ENCODE peak calls at places on chromosomes 16 and 17, in seven cellular contexts. C is H9, B is IMR-90, J is mesendoderm, T is H1, N is trophoblast cell, S is mesenchymal stem cell. M is an unnamed sample. For H3K4me1, the result is how much of the 10 kb centered on the place peaks cover.

GRCh38 chr17:41455236-41455635 is 11.9 kb downstream of the KRT32 start:
- DNase-seq in C (no peak), B (no peak), J (no peak), T (no peak), N (no peak), S (no peak), M (no peak)

GRCh38 chr16:60991886-60992285 is 1044.4 kb downstream of the CDH8 start:
- DNase-seq in C (no peak), B (no peak), J (peak), T (no peak), N (no peak), S (no peak), M (no peak)

GRCh38 chr17:3558603-3559269 is 1.1 kb upstream of the TRPV3 start:
- DNase-seq in C (peak), B (peak), J (no peak), T (no peak), N (peak), S (peak), M (no peak)

GRCh38 chr17:63698381-63698885 is 1.5 kb downstream of the LIMD2 start:
- DNase-seq in C (no peak), B (no peak), J (no peak), T (no peak), N (no peak), S (no peak), M (no peak)

GRCh38 chr16:66924527-66925321 is 611 bp downstream of the RRAD start:
- DNase-seq in C (peak), B (no peak), J (peak), T (no peak), N (peak), S (peak), M (peak)

GRCh38 chr16:68384293-68385255 is 63.7 kb downstream of the SMPD3 start:
- DNase-seq in C (peak), B (no peak), J (no peak), T (no peak), N (no peak), S (no peak), M (no peak)

GRCh38 chr17:34378664-34379101 is 15.7 kb upstream of the CCL1 start:
- DNase-seq in C (no peak), B (no peak), J (no peak), T (no peak), N (no peak), S (no peak), M (no peak)

GRCh38 chr16:3021449-3022207 is 1.5 kb downstream of the TNFRSF12A start:
- DNase-seq in C (peak), B (peak), J (peak), T (peak), N (peak), S (peak), M (peak)

GRCh38 chr16:82008957-82009592 is 2.2 kb downstream of the SDR42E1 start:
- DNase-seq in C (no peak), B (no peak), J (no peak), T (no peak), N (no peak), S (no peak), M (no peak)

GRCh38 chr16:4319454-4319853 is 3.6 kb downstream of the GLIS2 start:
- DNase-seq in C (no peak), B (no peak), J (no peak), T (no peak), N (no peak), S (no peak), M (no peak)

GRCh38 chr16:64872101-64872500 is 249.8 kb downstream of the CDH11 start:
- DNase-seq in C (no peak), B (peak), J (no peak), T (no peak), N (no peak), S (no peak), M (no peak)

GRCh38 chr17:78958556-78959191 is 21.0 kb downstream of the LGALS3BP start:
- DNase-seq in C (peak), B (no peak), J (no peak), T (no peak), N (peak), S (no peak), M (no peak)

GRCh38 chr17:39116224-39116623 is 35.2 kb downstream of the PLXDC1 start:
- DNase-seq in C (no peak), B (no peak), J (no peak), T (no peak), N (no peak), S (no peak), M (no peak)

GRCh38 chr16:87723224-87723619 is 42.6 kb downstream of the KLHDC4 start:
- DNase-seq in C (no peak), B (peak), J (no peak), T (no peak), N (peak), S (peak), M (no peak)

GRCh38 chr17:76673729-76674128 is 30.2 kb upstream of the ST6GALNAC1 start:
- DNase-seq in C (no peak), B (no peak), J (no peak), T (no peak), N (no peak), S (no peak), M (no peak)

GRCh38 chr16:47037396-47037745 is 63.9 kb upstream of the DNAJA2 start:
- DNase-seq in C (peak), B (no peak), J (no peak), T (no peak), N (no peak), S (no peak), M (no peak)

GRCh38 chr17:38322156-38322779 is 21.5 kb downstream of the GPR179 start:
- DNase-seq in C (peak), B (peak), J (peak), T (no peak), N (peak), S (peak), M (peak)

GRCh38 chr17:7043544-7044268 is at the start of gene SLC16A11:
- DNase-seq in C (no peak), B (peak), J (no peak), T (no peak), N (no peak), S (no peak), M (no peak)

GRCh38 chr17:62781826-62782225 is 26.3 kb downstream of the MARCHF10 start:
- DNase-seq in C (peak), B (peak), J (no peak), T (no peak), N (no peak), S (peak), M (no peak)

GRCh38 chr17:41802961-41803682 is 8.6 kb downstream of the P3H4 start:
- DNase-seq in C (no peak), B (no peak), J (no peak), T (no peak), N (no peak), S (no peak), M (no peak)

DNA sequence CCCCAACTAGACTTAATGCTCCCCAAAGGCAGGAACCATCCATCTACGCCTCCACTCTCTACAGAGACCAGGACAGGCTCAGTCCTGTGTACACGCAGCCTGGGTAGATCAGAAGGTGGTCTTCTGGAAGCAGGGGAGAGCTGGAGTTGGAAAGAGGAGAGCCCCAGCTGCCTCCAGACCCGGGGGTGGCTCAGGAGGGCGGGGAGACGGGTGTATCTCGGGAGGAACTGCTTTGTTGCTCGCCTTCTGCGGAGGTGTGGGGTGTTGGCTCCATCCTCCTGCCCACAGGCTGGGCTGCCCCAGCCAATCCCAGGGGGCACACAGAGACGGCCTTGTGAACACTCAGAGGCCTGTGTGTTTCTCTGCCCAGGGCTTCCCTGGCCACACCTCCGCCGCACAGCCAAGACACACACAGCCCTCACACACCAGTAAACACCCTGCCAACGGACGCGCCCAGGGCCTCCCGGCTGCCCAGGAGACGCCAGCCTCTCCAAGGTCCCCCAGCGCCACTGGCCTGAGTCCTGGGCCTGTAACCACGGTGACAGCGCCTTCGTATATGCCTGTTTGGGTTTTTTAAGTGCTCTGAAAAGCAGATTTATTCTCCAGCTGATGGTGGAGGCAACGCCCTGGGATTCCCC is 143.4 kb upstream of the CDC42EP4 start:
- DNase-seq in C (no peak), B (no peak), J (no peak), T (no peak), N (no peak), S (no peak), M (no peak)
- H2BK120ac ChIP-seq in C (no peak), B (no peak), J (no peak), T (no peak), N (no peak), S (no peak), M (no peak)

GRCh38 chr17:46147167-46147749 is 46.0 kb downstream of the KANSL1 start:
- DNase-seq in C (no peak), B (no peak), J (no peak), T (no peak), N (no peak), S (no peak), M (no peak)

GRCh38 chr17:46144246-46144645 is 49.0 kb downstream of the KANSL1 start:
- DNase-seq in C (no peak), B (no peak), J (no peak), T (no peak), N (no peak), S (no peak), M (no peak)

GRCh38 chr17:46151762-46152161 is 41.5 kb downstream of the KANSL1 start:
- DNase-seq in C (no peak), B (peak), J (no peak), T (no peak), N (no peak), S (no peak), M (no peak)

GRCh38 chr17:46150216-46150963 is 42.8 kb downstream of the KANSL1 start:
- DNase-seq in C (no peak), B (no peak), J (no peak), T (no peak), N (no peak), S (no peak), M (no peak)

GRCh38 chr17:46148247-46148646 is 45.0 kb downstream of the KANSL1 start:
- DNase-seq in C (no peak), B (no peak), J (no peak), T (no peak), N (no peak), S (no peak), M (no peak)
- H3K4me1 ChIP-seq in C (under half), B (under half), J (under half), T (under half), N (under half), S (under half), M (under half)

GRCh38 chr16:28318042-28318597 is 25.8 kb downstream of the SBK1 start:
- DNase-seq in C (no peak), B (no peak), J (no peak), T (no peak), N (no peak), S (no peak), M (no peak)
- H2BK120ac ChIP-seq in C (no peak), B (no peak), J (no peak), T (no peak), N (no peak), S (no peak), M (no peak)

GRCh38 chr17:29619251-29619650 is 3.5 kb downstream of the CORO6 start:
- DNase-seq in C (peak), B (peak), J (peak), T (no peak), N (no peak), S (peak), M (no peak)

GRCh38 chr17:29622337-29623282 is at the start of gene CORO6:
- DNase-seq in C (peak), B (peak), J (peak), T (no peak), N (peak), S (peak), M (peak)

GRCh38 chr17:29620271-29620670 is 2.4 kb downstream of the CORO6 start:
- DNase-seq in C (peak), B (peak), J (peak), T (no peak), N (peak), S (no peak), M (no peak)

GRCh38 chr17:29621751-29622194 is 939 bp downstream of the CORO6 start:
- DNase-seq in C (no peak), B (no peak), J (no peak), T (no peak), N (no peak), S (no peak), M (no peak)

GRCh38 chr17:29620779-29621500 is 1.8 kb downstream of the CORO6 start:
- DNase-seq in C (no peak), B (no peak), J (no peak), T (no peak), N (no peak), S (no peak), M (no peak)
- H3K4me1 ChIP-seq in C (under half), B (under half), J (under half), T (under half), N (under half), S (under half), M (under half)

DNA sequence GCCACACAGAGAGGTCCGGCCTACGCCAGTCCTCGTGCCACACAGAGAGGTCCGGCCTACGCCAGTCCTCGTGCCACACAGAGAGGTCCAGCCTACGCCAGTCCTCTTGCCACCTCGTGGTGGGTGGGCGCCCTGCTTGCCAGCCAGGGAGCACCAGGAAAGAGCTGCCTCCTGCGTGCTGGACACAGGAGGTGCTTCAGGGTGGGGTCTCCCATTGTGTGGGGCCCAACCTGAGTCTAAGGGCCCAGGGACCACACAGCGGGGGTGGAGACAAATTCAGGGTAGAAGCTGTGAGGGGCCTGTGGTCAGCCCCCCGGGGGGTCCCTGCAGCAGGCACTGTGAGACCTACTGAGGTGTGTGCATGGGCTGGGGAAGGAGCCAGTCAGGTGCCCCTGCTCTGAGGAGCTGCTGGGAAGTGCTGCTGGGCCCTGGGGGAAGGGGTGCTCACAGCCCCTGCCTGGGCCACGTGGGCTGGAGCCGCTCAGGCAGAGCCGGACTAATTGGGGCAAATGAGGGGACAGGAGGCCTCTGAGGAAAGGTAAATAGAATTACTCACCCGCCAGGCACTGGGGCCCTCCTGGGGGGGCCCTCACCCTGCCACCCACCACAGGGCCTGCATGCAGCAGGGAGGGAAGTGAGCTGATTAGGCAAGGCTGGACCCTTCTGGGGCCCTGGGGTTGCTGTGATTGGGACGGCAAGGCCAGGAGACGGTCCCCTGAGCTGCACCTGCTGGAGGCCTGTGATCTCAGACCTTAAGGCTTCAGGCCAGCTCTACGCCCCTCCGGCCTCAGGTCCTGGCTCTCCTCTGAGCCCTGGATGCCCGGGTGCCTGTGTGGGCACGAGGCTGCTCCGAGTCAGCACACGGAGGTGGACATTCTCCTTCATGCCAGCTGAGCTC is 11.0 kb downstream of the GCGR start:
- DNase-seq in C (no peak), B (no peak), J (no peak), T (no peak), N (no peak), S (no peak), M (no peak)
- H2BK120ac ChIP-seq in C (no peak), B (peak), J (no peak), T (no peak), N (no peak), S (no peak), M (no peak)

GRCh38 chr16:27174798-27175197 is 28.5 kb upstream of the KDM8 start:
- DNase-seq in C (no peak), B (peak), J (peak), T (no peak), N (peak), S (no peak), M (no peak)

GRCh38 chr16:27174007-27174406 is 29.3 kb upstream of the KDM8 start:
- DNase-seq in C (no peak), B (no peak), J (no peak), T (no peak), N (no peak), S (no peak), M (no peak)

GRCh38 chr16:27177031-27177774 is 26.1 kb upstream of the KDM8 start:
- DNase-seq in C (no peak), B (peak), J (no peak), T (no peak), N (no peak), S (peak), M (no peak)

GRCh38 chr16:27179500-27180072 is 23.7 kb upstream of the KDM8 start:
- DNase-seq in C (peak), B (peak), J (peak), T (peak), N (peak), S (peak), M (peak)

DNA sequence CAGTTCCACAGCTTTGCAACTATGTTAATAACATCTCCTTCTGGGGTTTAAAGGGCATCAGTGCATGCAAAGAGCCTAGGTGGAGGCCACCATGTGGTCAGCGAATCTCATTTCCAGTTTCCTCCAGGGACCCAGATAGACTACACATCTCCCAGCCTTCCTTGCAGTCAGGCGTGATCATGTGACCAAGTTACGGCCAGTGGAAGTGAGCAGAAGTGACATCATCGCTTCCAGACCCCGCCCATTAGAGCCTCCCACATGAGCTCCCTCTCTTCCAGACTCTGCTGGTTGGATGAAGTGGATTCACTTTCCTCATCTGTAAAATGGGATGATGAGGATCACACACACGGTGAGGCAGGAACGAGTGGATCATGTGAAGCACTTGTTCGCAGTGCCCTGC is 27.4 kb upstream of the KDM8 start:
- DNase-seq in C (no peak), B (no peak), J (peak), T (no peak), N (no peak), S (no peak), M (no peak)
- H3K4me1 ChIP-seq in C (under half), B (under half), J (under half), T (under half), N (under half), S (under half), M (under half)

GRCh38 chr16:72523087-72523486 is 351.1 kb upstream of the PMFBP1 start:
- DNase-seq in C (no peak), B (no peak), J (no peak), T (no peak), N (no peak), S (no peak), M (no peak)
- H2BK120ac ChIP-seq in C (no peak), B (no peak), J (no peak), T (no peak), N (no peak), S (no peak), M (no peak)

M was measured in neuronal stem cell.